ENCODE peak calls at places on chromosomes 11 and 22, in five cellular contexts. N is right atrium auricular region, T is PC-9, F is body of pancreas, V is fibroblast of mammary gland. R is an unnamed sample.
A peak's percentile ranks its signal among the peaks of the same experiment; 100 is the strongest.

GRCh38 chr22:26587991-26588613 is 1.8 kb downstream of the TPST2 start:
- DNase-seq in N (no peak), T (no peak), F (no peak), V (no peak), R (no peak)

GRCh38 chr11:131386408-131386807 is 16.0 kb downstream of the NTM start:
- DNase-seq in N (no peak), T (no peak), F (no peak), V (no peak), R (no peak)

GRCh38 chr11:46977940-46978595 is 41.5 kb downstream of the CSTPP1 start:
- DNase-seq in N (no peak), T (peak; percentile 56), F (no peak), V (no peak), R (no peak)

GRCh38 chr11:92424281-92424680 is 199.7 kb downstream of the FAT3 start:
- DNase-seq in N (no peak), T (no peak), F (no peak), V (no peak), R (no peak)

GRCh38 chr11:86990079-86990478 is 34.9 kb upstream of the FZD4 start:
- DNase-seq in N (no peak), T (no peak), F (no peak), V (no peak), R (no peak)

GRCh38 chr22:22558972-22559603 is at the start of gene PRAME:
- DNase-seq in N (no peak), T (no peak), F (no peak), V (peak; percentile 55), R (no peak)

GRCh38 chr22:26711205-26711958 is 54.0 kb downstream of the MIAT start:
- DNase-seq in N (no peak), T (no peak), F (no peak), V (no peak), R (no peak)

GRCh38 chr22:18000441-18001039 is 23.8 kb downstream of the MICAL3 start:
- DNase-seq in N (no peak), T (no peak), F (peak; percentile 30), V (no peak), R (peak; percentile 18)

GRCh38 chr11:72751293-72752087 is 718 bp downstream of the ARAP1 start:
- DNase-seq in N (no peak), T (no peak), F (peak; percentile 22), V (no peak), R (no peak)

GRCh38 chr22:44689173-44689572 is 12.8 kb upstream of the PRR5 start:
- DNase-seq in N (no peak), T (peak; percentile 53), F (no peak), V (no peak), R (no peak)

GRCh38 chr11:9681583-9682372 is 17.9 kb downstream of the SWAP70 start:
- DNase-seq in N (no peak), T (no peak), F (no peak), V (no peak), R (no peak)

GRCh38 chr11:70156291-70157037 is 46.6 kb upstream of the FADD start:
- DNase-seq in N (no peak), T (no peak), F (no peak), V (no peak), R (peak; percentile 46)

GRCh38 chr11:123161386-123161785 is 33.7 kb downstream of the CLMP start:
- DNase-seq in N (no peak), T (no peak), F (no peak), V (no peak), R (no peak)

DNA sequence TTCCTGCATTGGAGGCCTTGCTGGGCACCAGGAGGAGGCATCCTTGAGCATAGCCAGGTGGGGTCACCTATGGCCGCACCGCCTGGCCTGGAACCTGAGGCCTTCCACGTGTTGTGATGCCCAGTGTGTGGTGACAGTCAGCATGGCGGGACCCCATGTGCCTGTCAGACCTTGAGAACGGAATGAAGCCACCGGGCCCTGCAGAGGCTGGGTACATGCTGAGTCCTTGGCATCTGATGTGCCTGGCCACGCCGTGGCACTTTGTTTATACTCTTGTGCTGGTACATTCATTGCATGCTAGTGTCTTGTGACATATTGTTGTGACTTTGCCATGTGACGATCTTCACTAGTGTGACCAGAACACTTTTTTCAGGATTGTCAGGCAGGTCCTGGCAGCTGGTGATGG is 8.5 kb upstream of the MYO7A start:
- DNase-seq in N (no peak), T (no peak), F (no peak), V (no peak), R (no peak)
- H3K4me3 ChIP-seq in N (no peak overlapping the region), T (no peak overlapping the region), F (no peak overlapping the region), V (no peak overlapping the region), R (no peak overlapping the region)

DNA sequence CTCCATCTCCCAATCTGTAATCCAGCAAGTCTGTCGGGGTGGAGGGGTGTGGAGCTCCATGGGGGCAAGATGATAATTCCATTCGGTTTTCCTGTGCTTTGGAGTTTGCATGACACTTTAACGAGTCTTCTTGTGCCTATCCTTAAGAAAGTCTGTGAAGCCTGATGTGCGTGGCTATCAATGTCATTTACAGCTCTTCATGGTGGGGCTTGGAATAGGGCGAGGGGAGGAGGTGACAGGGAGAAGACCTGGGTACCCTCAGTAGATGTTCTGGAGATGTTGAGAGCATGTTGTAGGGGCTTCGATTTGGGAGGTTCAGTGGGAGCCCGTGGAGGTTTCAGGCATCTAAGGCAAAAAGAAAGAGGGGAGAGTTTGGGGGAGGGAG is 579 bp upstream of the PHLDB1 start:
- DNase-seq in N (peak; percentile 28), T (no peak), F (no peak), V (no peak), R (no peak)
- H3K4me3 ChIP-seq in N (no peak overlapping the region), T (no peak overlapping the region), F (no peak overlapping the region), V (no peak overlapping the region), R (no peak overlapping the region)

GRCh38 chr22:41909290-41910049 is 5.4 kb downstream of the SHISA8 start:
- DNase-seq in N (no peak), T (no peak), F (no peak), V (no peak), R (no peak)
- H3K4me3 ChIP-seq in N (no peak overlapping the region), T (no peak overlapping the region), F (no peak overlapping the region), V (no peak overlapping the region), R (peak overlapping the region; percentile 23)

DNA sequence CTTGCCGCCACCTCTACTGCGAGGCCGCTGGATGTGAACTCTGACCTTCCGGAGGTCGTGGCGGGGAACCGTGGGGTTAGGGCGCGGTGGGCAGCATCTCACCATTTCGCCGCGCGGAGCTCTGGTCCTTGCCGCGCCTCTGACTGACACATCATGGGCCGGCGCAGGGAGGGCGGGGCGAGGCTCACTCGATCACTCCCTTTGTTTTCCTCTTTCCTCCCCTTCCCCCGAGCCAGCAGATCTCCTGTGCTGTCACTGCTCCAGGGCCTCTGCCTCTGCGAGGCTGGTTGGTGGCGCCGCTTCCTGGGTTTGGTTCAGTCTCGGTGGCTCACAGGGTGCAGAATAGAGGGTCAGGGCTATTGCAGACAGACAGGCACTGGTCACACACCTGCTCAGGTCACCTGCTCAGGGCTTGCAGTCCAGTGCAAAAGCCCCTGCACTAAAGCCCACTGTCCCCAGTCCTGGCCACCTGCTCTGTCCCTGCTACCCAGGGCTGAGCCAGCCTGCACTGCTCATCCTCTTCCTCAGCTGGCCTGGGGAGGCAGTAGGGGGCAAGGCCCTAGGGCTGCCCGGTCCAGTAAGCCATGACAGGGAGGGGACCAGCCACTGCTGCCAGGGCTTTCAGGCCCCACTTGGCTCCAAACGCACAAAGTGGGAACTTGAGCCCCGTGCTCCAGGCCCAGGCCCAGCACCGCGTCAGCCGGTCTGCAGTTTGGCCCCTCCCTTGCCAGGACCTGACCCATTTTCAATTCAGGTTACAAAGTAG is 36.2 kb downstream of the PISD start:
- DNase-seq in N (no peak), T (no peak), F (no peak), V (peak; percentile 50), R (peak; percentile 58)
- H3K4me3 ChIP-seq in N (no peak overlapping the region), T (no peak overlapping the region), F (no peak overlapping the region), V (peak overlapping the region; percentile 6), R (no peak overlapping the region)

DNA sequence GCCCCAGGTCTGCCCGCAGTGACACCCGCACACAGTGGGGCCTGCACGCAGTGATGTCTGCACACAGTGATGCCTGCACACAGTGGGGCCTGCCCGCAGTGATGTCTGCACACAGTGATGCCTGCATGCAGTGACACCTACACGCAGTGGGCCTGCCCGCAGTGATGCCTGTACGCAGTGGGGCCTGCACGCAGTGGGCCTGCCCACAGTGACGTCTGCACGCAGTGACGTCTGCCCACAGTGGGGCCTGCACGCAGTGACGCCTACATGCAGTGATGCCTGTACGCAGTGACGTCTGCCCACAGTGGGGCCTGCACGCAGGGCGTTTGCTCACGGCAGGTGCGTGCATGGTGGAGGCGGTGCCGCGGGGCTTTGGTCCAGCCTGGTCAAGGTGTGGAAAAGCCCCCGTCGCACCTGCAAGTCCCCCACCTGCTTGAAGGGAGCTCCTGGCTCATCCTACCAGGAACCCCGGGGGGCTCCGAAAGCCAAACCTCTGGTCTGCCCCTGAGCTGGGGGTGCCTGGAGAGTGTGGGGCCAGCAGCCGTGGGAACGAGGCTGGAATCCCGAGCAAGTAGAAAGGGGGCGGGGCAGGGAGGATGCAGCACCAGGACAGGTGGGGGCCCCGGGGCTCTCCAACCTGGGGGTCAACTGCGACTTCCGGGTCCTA is 8.9 kb upstream of the SYT8 start:
- DNase-seq in N (no peak), T (no peak), F (no peak), V (no peak), R (no peak)
- H3K4me3 ChIP-seq in N (no peak overlapping the region), T (no peak overlapping the region), F (no peak overlapping the region), V (no peak overlapping the region), R (no peak overlapping the region)

DNA sequence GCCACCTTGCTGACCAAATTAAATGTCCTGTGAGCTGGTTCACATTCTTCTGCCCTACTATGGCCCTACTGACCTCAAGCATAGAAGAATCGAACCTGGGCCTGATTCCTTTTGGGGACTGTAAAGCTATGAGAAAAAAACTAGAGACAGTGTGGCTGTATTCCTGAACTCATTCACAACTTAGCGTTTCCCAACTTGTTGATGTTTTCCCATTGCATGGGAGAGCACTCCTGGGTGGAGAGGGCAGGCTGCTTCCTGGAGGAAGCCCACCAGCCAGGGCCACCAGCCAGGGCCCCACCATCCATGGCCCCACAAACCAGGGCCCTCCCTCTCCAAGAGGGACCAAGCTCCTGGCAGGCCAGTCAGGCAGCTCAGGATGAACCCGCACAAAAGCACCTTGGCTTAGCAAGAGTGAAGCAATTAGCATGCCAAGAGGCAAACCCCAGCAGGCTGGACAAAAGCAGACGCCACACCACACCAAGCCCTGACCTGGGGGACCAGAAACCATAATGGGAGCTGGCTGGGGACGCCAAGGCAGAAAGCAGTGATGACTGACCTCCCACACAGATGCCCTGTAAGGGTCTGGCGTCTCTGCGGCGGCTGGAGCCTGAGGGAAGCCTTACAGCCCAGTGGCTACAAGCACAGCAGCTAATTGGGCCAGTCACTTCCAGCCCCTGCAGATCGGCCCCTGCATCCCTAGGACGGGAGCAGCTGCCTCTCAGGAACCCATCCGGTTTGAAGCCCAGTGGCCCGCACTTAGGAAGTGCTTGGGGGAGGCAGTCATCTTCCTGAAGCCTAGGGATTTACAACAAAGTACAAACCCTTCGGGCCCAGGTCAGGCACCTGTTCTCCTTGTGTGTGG is 2.1 kb downstream of the CERK start:
- DNase-seq in N (no peak), T (no peak), F (no peak), V (no peak), R (no peak)
- H3K4me3 ChIP-seq in N (no peak overlapping the region), T (no peak overlapping the region), F (no peak overlapping the region), V (no peak overlapping the region), R (no peak overlapping the region)

GRCh38 chr11:71373791-71374454 is 74.3 kb downstream of the DHCR7 start:
- DNase-seq in N (no peak), T (no peak), F (no peak), V (no peak), R (no peak)
- H3K4me3 ChIP-seq in N (no peak overlapping the region), T (no peak overlapping the region), F (no peak overlapping the region), V (no peak overlapping the region), R (no peak overlapping the region)

DNA sequence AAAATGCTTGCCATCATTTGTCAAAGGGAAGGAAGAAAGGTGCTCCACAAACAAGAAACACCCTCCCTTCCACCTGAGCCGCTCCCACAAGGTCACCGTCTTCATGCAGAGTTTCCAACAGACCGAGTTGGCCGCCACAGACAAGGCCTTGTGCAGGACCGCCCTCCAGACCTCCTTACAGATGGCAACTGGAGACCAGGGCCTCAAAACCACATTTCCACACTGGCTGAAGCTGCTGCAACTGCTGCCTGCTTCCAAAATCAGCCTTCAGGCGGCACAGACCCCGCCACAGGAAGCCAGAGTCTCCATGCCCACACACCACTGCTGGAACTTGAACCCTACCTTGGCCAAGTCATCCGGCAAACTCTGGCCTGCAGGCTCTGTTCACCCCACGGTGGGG is 6.3 kb downstream of the DEAF1 start:
- DNase-seq in N (no peak), T (no peak), F (no peak), V (no peak), R (no peak)
- H3K4me3 ChIP-seq in N (no peak overlapping the region), T (no peak overlapping the region), F (no peak overlapping the region), V (no peak overlapping the region), R (no peak overlapping the region)